ENCODE peak calls at places on chromosomes 4 and X, in four cellular contexts. H, E, X and Z are unnamed samples.

GRCh38 chr4:137124278-137124932 is 407.9 kb downstream of the PCDH18 start:
- DNase-seq in H (peak), X (no peak), E (peak), Z (peak)

GRCh38 chrX:39206746-39207145 is 405.5 kb downstream of the MID1IP1 start:
- DNase-seq in X (no peak), H (no peak), E (no peak), Z (no peak)

GRCh38 chr4:97395980-97396562 is 747.2 kb downstream of the STPG2 start:
- DNase-seq in H (no peak), X (no peak), E (no peak), Z (no peak)

GRCh38 chrX:132810964-132811712 is 147.3 kb downstream of the HS6ST2 start:
- DNase-seq in H (no peak), X (no peak), E (no peak), Z (no peak)

GRCh38 chr4:2787230-2788100 is 5.4 kb upstream of the SH3BP2 start:
- DNase-seq in E (peak), X (peak), H (peak), Z (peak)

GRCh38 chr4:48410812-48411211 is 69.5 kb downstream of the SLAIN2 start:
- DNase-seq in H (no peak), X (no peak), E (no peak), Z (no peak)

GRCh38 chrX:154519389-154519788 is 3.4 kb upstream of the FAM3A start:
- DNase-seq in E (no peak), H (no peak), X (no peak), Z (no peak)

GRCh38 chr4:7383251-7383650 is 51.5 kb downstream of the PSAPL1 start:
- DNase-seq in E (no peak), H (no peak), X (no peak), Z (no peak)

GRCh38 chr4:76060506-76060905 is 14.0 kb upstream of the ART3 start:
- DNase-seq in H (no peak), E (no peak), X (no peak), Z (no peak)

GRCh38 chr4:53208749-53209148 is 157.1 kb downstream of the SCFD2 start:
- DNase-seq in X (no peak), E (no peak), H (no peak), Z (no peak)

GRCh38 chr4:60195256-60195655 is 1004.9 kb upstream of the ADGRL3 start:
- DNase-seq in E (no peak), H (no peak), X (no peak), Z (no peak)

GRCh38 chr4:3045500-3045850 is 28.9 kb downstream of the HTT-AS start:
- DNase-seq in E (no peak), X (peak), H (no peak), Z (peak)

GRCh38 chrX:132532955-132533354 is 44.1 kb upstream of the MBNL3 start:
- DNase-seq in E (no peak), H (no peak), X (no peak), Z (no peak)

GRCh38 chr4:40357738-40358137 is 22.6 kb downstream of the CHRNA9 start:
- DNase-seq in X (no peak), E (no peak), H (no peak), Z (no peak)

GRCh38 chrX:13906103-13906502 is 89.2 kb upstream of the GPM6B start:
- DNase-seq in H (no peak), E (no peak), X (no peak), Z (peak)

GRCh38 chr4:7821245-7822165 is 118.2 kb downstream of the AFAP1 start:
- DNase-seq in E (no peak), X (no peak), H (no peak), Z (no peak)

GRCh38 chr4:74623041-74623440 is 171.3 kb downstream of the BTC start:
- DNase-seq in H (peak), X (no peak), E (peak), Z (peak)

GRCh38 chrX:150211988-150212387 is 151.1 kb upstream of the MAMLD1 start:
- DNase-seq in X (no peak), E (no peak), H (no peak), Z (no peak)

GRCh38 chr4:7124643-7125442 is 57.0 kb upstream of the GRPEL1 start:
- DNase-seq in X (no peak), H (no peak), E (no peak), Z (no peak)

GRCh38 chrX:104173841-104174240 is 7.6 kb downstream of the FAM199X start:
- DNase-seq in E (no peak), X (no peak), H (no peak), Z (no peak)

GRCh38 chrX:40278340-40279090 is 180.8 kb upstream of the BCOR start:
- DNase-seq in X (peak), E (no peak), H (no peak), Z (peak)